ENCODE peak calls at places on chromosomes 4 and X, in nine cellular contexts. H is transverse colon, R is tibial nerve, X is left ventricle myocardium inferior, W is lower lobe of right lung, L is GM23248, Z is uterus, Q is sigmoid colon, K is A549. S is an unnamed sample.

GRCh38 chr4:69754926-69755580 is 5.4 kb downstream of the SULT1B1 start:
- DNase-seq in H (peak), R (no peak), X (no peak), W (no peak), L (no peak), Z (no peak), Q (no peak), K (no peak), S (no peak)

GRCh38 chrX:41868392-41868977 is 54.9 kb downstream of the CASK start:
- DNase-seq in H (no peak), R (no peak), X (no peak), W (no peak), L (no peak), Z (no peak), Q (no peak), K (no peak), S (no peak)

GRCh38 chrX:53412441-53412840 is 10.0 kb downstream of the SMC1A start:
- DNase-seq in H (no peak), R (no peak), X (no peak), W (no peak), L (no peak), Z (no peak), Q (no peak), K (no peak), S (no peak)

GRCh38 chrX:53279296-53280237 is 1.8 kb downstream of the IQSEC2 start:
- DNase-seq in H (peak), R (no peak), X (no peak), W (no peak), L (no peak), Z (no peak), Q (peak), K (no peak), S (no peak)

GRCh38 chr4:184331155-184331995 is 113.7 kb upstream of the ENPP6 start:
- DNase-seq in H (peak), R (peak), X (no peak), W (no peak), L (no peak), Z (no peak), Q (no peak), K (no peak), S (peak)

GRCh38 chr4:152451496-152451895 is 84.4 kb downstream of the FBXW7 start:
- DNase-seq in H (no peak), R (no peak), X (no peak), W (no peak), L (no peak), Z (no peak), Q (no peak), K (no peak), S (no peak)

GRCh38 chr4:129675036-129675435 is 579.1 kb downstream of the C4orf33 start:
- DNase-seq in H (no peak), R (no peak), X (no peak), W (no peak), L (no peak), Z (no peak), Q (no peak), K (no peak), S (no peak)

GRCh38 chr4:1082215-1083182 is 30.9 kb downstream of the RNF212 start:
- DNase-seq in H (peak), R (peak), X (peak), W (peak), L (peak), Z (no peak), Q (peak), K (peak), S (peak)

GRCh38 chrX:31301941-31302340 is 230.1 kb upstream of the FTHL17 start:
- DNase-seq in H (no peak), R (no peak), X (no peak), W (no peak), L (no peak), Z (no peak), Q (no peak), K (no peak), S (no peak)

GRCh38 chr4:38179690-38180299 is 219.6 kb downstream of the PTTG2 start:
- DNase-seq in H (peak), R (peak), X (peak), W (peak), L (peak), Z (peak), Q (peak), K (no peak), S (peak)

GRCh38 chr4:88511236-88511635 is 12.3 kb downstream of the PYURF start:
- DNase-seq in H (no peak), R (no peak), X (no peak), W (no peak), L (no peak), Z (no peak), Q (no peak), K (no peak), S (no peak)

GRCh38 chr4:45241976-45242375 is 515.6 kb upstream of the GNPDA2 start:
- DNase-seq in H (no peak), R (no peak), X (no peak), W (no peak), L (no peak), Z (no peak), Q (no peak), K (no peak), S (peak)

GRCh38 chr4:101276661-101277060 is 70.7 kb downstream of the PPP3CA start:
- DNase-seq in H (no peak), R (no peak), X (no peak), W (no peak), L (no peak), Z (no peak), Q (no peak), K (no peak), S (no peak)

GRCh38 chr4:48683784-48684666 is 96.1 kb downstream of the FRYL start:
- DNase-seq in H (no peak), R (no peak), X (no peak), W (no peak), L (no peak), Z (no peak), Q (no peak), K (no peak), S (no peak)

GRCh38 chr4:21697583-21697982 is 251.0 kb downstream of the KCNIP4 start:
- DNase-seq in H (no peak), R (no peak), X (no peak), W (peak), L (peak), Z (no peak), Q (peak), K (no peak), S (peak)

GRCh38 chr4:128596844-128597243 is 212.7 kb upstream of the JADE1 start:
- DNase-seq in H (no peak), R (no peak), X (no peak), W (no peak), L (no peak), Z (no peak), Q (no peak), K (no peak), S (no peak)

GRCh38 chrX:15493118-15494082 is at the start of gene PIR:
- DNase-seq in H (peak), R (peak), X (peak), W (peak), L (peak), Z (peak), Q (peak), K (peak), S (peak)

GRCh38 chr4:102503301-102503746 is 2.2 kb downstream of the NFKB1 start:
- DNase-seq in H (no peak), R (no peak), X (no peak), W (no peak), L (no peak), Z (no peak), Q (no peak), K (no peak), S (no peak)

GRCh38 chrX:39845289-39845688 is 252.5 kb downstream of the BCOR start:
- DNase-seq in H (no peak), R (no peak), X (no peak), W (no peak), L (no peak), Z (no peak), Q (no peak), K (no peak), S (no peak)

GRCh38 chr4:89111833-89112563 is 665 bp downstream of the TIGD2 start:
- DNase-seq in H (peak), R (no peak), X (no peak), W (no peak), L (peak), Z (no peak), Q (no peak), K (peak), S (peak)

GRCh38 chr4:153375303-153375702 is 30.8 kb downstream of the MND1 start:
- DNase-seq in H (no peak), R (no peak), X (no peak), W (no peak), L (no peak), Z (no peak), Q (no peak), K (no peak), S (no peak)

GRCh38 chrX:19130628-19131027 is 8.4 kb upstream of the ADGRG2 start:
- DNase-seq in H (no peak), R (no peak), X (no peak), W (no peak), L (no peak), Z (no peak), Q (no peak), K (no peak), S (no peak)

GRCh38 chr4:155526452-155527169 is 140.0 kb upstream of the GUCY1A1 start:
- DNase-seq in H (no peak), R (no peak), X (no peak), W (no peak), L (no peak), Z (no peak), Q (no peak), K (no peak), S (no peak)

GRCh38 chrX:72180539-72180938 is 1.0 kb upstream of the PIN4 start:
- DNase-seq in H (no peak), R (no peak), X (no peak), W (no peak), L (no peak), Z (no peak), Q (no peak), K (no peak), S (no peak)
- H3K4me3 ChIP-seq in H (no peak), R (no peak), X (peak), W (peak), L (peak), Z (peak), Q (peak), K (peak), S (peak)

GRCh38 chrX:154010330-154011087 is 9.2 kb downstream of the IRAK1 start:
- DNase-seq in H (no peak), R (no peak), X (no peak), W (peak), L (peak), Z (no peak), Q (no peak), K (no peak), S (no peak)
- H3K27ac ChIP-seq in H (no peak), R (no peak), X (no peak), W (peak), L (peak), Z (no peak), Q (no peak), K (peak), S (no peak)

DNA sequence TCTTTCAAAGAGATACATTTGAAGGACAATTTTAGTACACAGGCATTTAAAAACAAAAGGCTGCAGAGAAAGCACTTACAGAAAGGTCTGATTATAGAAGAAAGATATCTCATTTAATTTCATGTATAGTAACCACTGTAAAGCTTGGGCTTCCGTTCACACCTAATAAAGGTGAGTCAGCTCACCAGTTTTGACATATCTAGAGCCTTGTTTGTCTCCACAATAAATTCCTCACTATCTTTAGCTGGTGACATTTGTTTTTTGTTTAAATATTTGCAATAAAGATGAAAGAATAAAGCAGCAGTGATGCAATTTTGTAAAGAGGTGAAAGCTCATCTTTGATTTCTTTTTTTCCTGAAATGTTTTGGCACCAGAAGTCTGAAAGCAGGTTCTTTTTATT is 1.1 kb upstream of the EPHA5 start:
- DNase-seq in H (no peak), R (no peak), X (no peak), W (no peak), L (no peak), Z (no peak), Q (no peak), K (no peak), S (no peak)
- H3K4me3 ChIP-seq in H (no peak), R (no peak), X (no peak), W (no peak), L (no peak), Z (no peak), Q (no peak), K (no peak), S (no peak)

DNA sequence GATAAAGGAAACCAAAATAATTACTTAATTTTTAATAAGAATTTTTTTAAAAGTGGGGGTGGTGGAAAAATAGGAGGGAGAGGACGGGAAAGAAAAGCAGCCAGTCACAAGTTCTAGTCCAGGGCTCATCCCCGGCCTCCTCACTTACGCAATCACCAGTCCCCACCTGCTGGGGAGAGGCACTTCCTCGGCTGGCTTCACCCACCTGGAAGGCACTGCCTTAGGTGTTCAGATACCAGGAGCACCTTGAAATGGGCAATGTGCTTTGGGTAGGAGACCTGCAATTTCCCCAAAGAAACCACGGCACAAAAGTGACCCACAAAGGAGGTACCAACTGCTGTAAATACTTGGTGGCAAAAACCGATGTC is 23.8 kb downstream of the AFAP1 start:
- DNase-seq in H (no peak), R (no peak), X (no peak), W (no peak), L (no peak), Z (no peak), Q (no peak), K (no peak), S (no peak)
- H3K27ac ChIP-seq in H (no peak), R (no peak), X (no peak), W (no peak), L (no peak), Z (no peak), Q (no peak), K (peak), S (no peak)

DNA sequence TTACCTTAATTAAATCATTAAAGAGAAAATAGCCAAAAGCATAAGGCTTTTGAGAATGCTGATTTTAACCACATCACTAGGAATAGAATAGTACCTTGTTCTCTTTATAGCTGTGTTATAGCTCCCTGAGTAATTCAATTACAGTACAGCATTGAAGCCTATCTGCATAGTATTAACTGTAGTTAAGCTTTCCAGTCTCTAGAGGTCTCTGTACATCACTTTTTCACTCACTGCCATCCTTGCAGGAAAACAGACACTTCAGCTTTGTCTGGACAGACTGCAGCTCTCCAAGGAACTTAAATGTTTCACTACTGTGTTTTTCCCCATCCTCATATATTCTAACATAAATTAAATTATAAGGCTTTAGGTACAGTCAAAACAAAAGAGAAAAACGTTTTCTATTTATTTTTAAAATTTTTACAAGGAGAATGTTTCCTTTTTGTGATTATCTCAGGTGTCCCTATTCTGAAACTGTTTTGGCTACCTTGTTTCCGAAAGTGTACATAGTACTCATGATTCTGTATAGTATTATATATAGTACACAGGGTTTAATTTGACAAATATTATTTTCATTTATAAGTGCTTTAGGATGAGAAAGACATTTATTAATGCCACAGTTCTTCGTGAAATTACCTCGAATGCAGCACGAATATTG is 407.9 kb downstream of the PCDH18 start:
- DNase-seq in H (no peak), R (no peak), X (no peak), W (no peak), L (peak), Z (peak), Q (no peak), K (peak), S (peak)
- H3K4me3 ChIP-seq in H (peak), R (peak), X (peak), W (peak), L (peak), Z (peak), Q (peak), K (peak), S (peak)

GRCh38 chrX:13775837-13776236 is 41.1 kb downstream of the GPM6B start:
- DNase-seq in H (no peak), R (no peak), X (no peak), W (no peak), L (no peak), Z (no peak), Q (no peak), K (no peak), S (no peak)
- H3K27ac ChIP-seq in H (no peak), R (no peak), X (no peak), W (no peak), L (no peak), Z (no peak), Q (no peak), K (no peak), S (no peak)

GRCh38 chrX:102966701-102967100 is 29.6 kb downstream of the RAB40AL start:
- DNase-seq in H (no peak), R (no peak), X (no peak), W (no peak), L (peak), Z (no peak), Q (no peak), K (no peak), S (no peak)

GRCh38 chrX:102968216-102968615 is 31.1 kb downstream of the RAB40AL start:
- DNase-seq in H (no peak), R (no peak), X (no peak), W (no peak), L (no peak), Z (no peak), Q (no peak), K (no peak), S (no peak)

GRCh38 chrX:102963955-102964354 is 26.9 kb downstream of the RAB40AL start:
- DNase-seq in H (no peak), R (no peak), X (no peak), W (no peak), L (no peak), Z (no peak), Q (no peak), K (no peak), S (no peak)

GRCh38 chrX:102959471-102959870 is 22.4 kb downstream of the RAB40AL start:
- DNase-seq in H (no peak), R (no peak), X (no peak), W (no peak), L (peak), Z (no peak), Q (no peak), K (no peak), S (peak)

GRCh38 chrX:102964941-102965340 is 27.9 kb downstream of the RAB40AL start:
- DNase-seq in H (no peak), R (no peak), X (no peak), W (no peak), L (no peak), Z (no peak), Q (no peak), K (no peak), S (no peak)
- H3K4me3 ChIP-seq in H (no peak), R (no peak), X (no peak), W (no peak), L (no peak), Z (no peak), Q (no peak), K (no peak), S (no peak)

GRCh38 chr4:141027421-141027820 is 105.8 kb downstream of the RNF150 start:
- DNase-seq in H (no peak), R (no peak), X (no peak), W (no peak), L (peak), Z (no peak), Q (no peak), K (no peak), S (peak)

GRCh38 chr4:141023051-141023450 is 110.2 kb downstream of the RNF150 start:
- DNase-seq in H (no peak), R (no peak), X (no peak), W (no peak), L (no peak), Z (no peak), Q (no peak), K (no peak), S (no peak)

GRCh38 chr4:141022221-141022760 is 111.0 kb downstream of the RNF150 start:
- DNase-seq in H (no peak), R (no peak), X (no peak), W (no peak), L (no peak), Z (no peak), Q (no peak), K (no peak), S (no peak)

GRCh38 chr4:141028024-141028529 is 105.2 kb downstream of the RNF150 start:
- DNase-seq in H (no peak), R (no peak), X (no peak), W (no peak), L (peak), Z (no peak), Q (no peak), K (no peak), S (peak)
- H3K27ac ChIP-seq in H (peak), R (no peak), X (peak), W (no peak), L (peak), Z (no peak), Q (peak), K (no peak), S (no peak)

GRCh38 chr4:150853882-150854281 is 161.2 kb downstream of the LRBA start:
- DNase-seq in H (no peak), R (no peak), X (no peak), W (no peak), L (no peak), Z (no peak), Q (no peak), K (no peak), S (no peak)
- H3K4me3 ChIP-seq in H (no peak), R (no peak), X (no peak), W (no peak), L (no peak), Z (no peak), Q (no peak), K (no peak), S (no peak)

GRCh38 chr4:94654714-94655113 is 103.0 kb upstream of the BMPR1B start:
- DNase-seq in H (no peak), R (no peak), X (no peak), W (no peak), L (no peak), Z (no peak), Q (no peak), K (no peak), S (no peak)

GRCh38 chr4:94650129-94650495 is 107.6 kb upstream of the BMPR1B start:
- DNase-seq in H (no peak), R (no peak), X (no peak), W (no peak), L (no peak), Z (no peak), Q (no peak), K (no peak), S (no peak)

GRCh38 chr4:94653095-94653649 is 104.6 kb upstream of the BMPR1B start:
- DNase-seq in H (no peak), R (no peak), X (no peak), W (no peak), L (no peak), Z (no peak), Q (no peak), K (no peak), S (no peak)

GRCh38 chr4:94650690-94651089 is 107.1 kb upstream of the BMPR1B start:
- DNase-seq in H (no peak), R (no peak), X (no peak), W (no peak), L (no peak), Z (no peak), Q (no peak), K (peak), S (no peak)

GRCh38 chr4:94653984-94654609 is 103.7 kb upstream of the BMPR1B start:
- DNase-seq in H (no peak), R (no peak), X (no peak), W (no peak), L (peak), Z (no peak), Q (no peak), K (peak), S (no peak)
- H3K27ac ChIP-seq in H (no peak), R (no peak), X (no peak), W (no peak), L (no peak), Z (no peak), Q (no peak), K (peak), S (no peak)